ENCODE peak calls at places on chromosomes 12 and 14, in four cellular contexts. One of them, this sample, is unnamed.

GRCh38 chr14:73729556-73730265 is 15.5 kb upstream of the PNMA1 start:
- DNase-seq in right lobe of liver: peak; percentile 26
- DNase-seq in body of pancreas: no peak
- DNase-seq in stimulated activated CD4-positive, alpha-beta T cell treated with anti-CD3 and anti-CD28 coated beads, Interleukin-12 subunit alpha, Interleukin-12 subunit beta, amount 100 ng/mL, for 48 hours: no peak
- DNase-seq in this sample: no peak

GRCh38 chr12:67811437-67812361 is 163.2 kb downstream of the DYRK2 start:
- DNase-seq in right lobe of liver: no peak
- DNase-seq in body of pancreas: no peak
- DNase-seq in stimulated activated CD4-positive, alpha-beta T cell treated with anti-CD3 and anti-CD28 coated beads, Interleukin-12 subunit alpha, Interleukin-12 subunit beta, amount 100 ng/mL, for 48 hours: no peak
- DNase-seq in this sample: peak; percentile 93

GRCh38 chr12:128140551-128140950 is 126.4 kb upstream of the TMEM132C start:
- DNase-seq in right lobe of liver: no peak
- DNase-seq in body of pancreas: no peak
- DNase-seq in stimulated activated CD4-positive, alpha-beta T cell treated with anti-CD3 and anti-CD28 coated beads, Interleukin-12 subunit alpha, Interleukin-12 subunit beta, amount 100 ng/mL, for 48 hours: no peak
- DNase-seq in this sample: no peak

GRCh38 chr14:81178063-81178462 is 42.7 kb downstream of the GTF2A1 start:
- DNase-seq in right lobe of liver: no peak
- DNase-seq in body of pancreas: no peak
- DNase-seq in stimulated activated CD4-positive, alpha-beta T cell treated with anti-CD3 and anti-CD28 coated beads, Interleukin-12 subunit alpha, Interleukin-12 subunit beta, amount 100 ng/mL, for 48 hours: no peak
- DNase-seq in this sample: no peak

GRCh38 chr12:104680506-104680905 is 223.8 kb downstream of the CHST11 start:
- DNase-seq in right lobe of liver: no peak
- DNase-seq in body of pancreas: no peak
- DNase-seq in stimulated activated CD4-positive, alpha-beta T cell treated with anti-CD3 and anti-CD28 coated beads, Interleukin-12 subunit alpha, Interleukin-12 subunit beta, amount 100 ng/mL, for 48 hours: no peak
- DNase-seq in this sample: no peak

GRCh38 chr12:1972856-1973317 is 31.4 kb downstream of the DCP1B start:
- DNase-seq in right lobe of liver: no peak
- DNase-seq in body of pancreas: no peak
- DNase-seq in stimulated activated CD4-positive, alpha-beta T cell treated with anti-CD3 and anti-CD28 coated beads, Interleukin-12 subunit alpha, Interleukin-12 subunit beta, amount 100 ng/mL, for 48 hours: no peak
- DNase-seq in this sample: peak; percentile 63

GRCh38 chr12:114479831-114480230 is 73.9 kb upstream of the TBX5 start:
- DNase-seq in right lobe of liver: no peak
- DNase-seq in body of pancreas: no peak
- DNase-seq in stimulated activated CD4-positive, alpha-beta T cell treated with anti-CD3 and anti-CD28 coated beads, Interleukin-12 subunit alpha, Interleukin-12 subunit beta, amount 100 ng/mL, for 48 hours: no peak
- DNase-seq in this sample: no peak

GRCh38 chr12:6390084-6390799 is 6.3 kb downstream of the LTBR start:
- DNase-seq in right lobe of liver: no peak
- DNase-seq in body of pancreas: no peak
- DNase-seq in stimulated activated CD4-positive, alpha-beta T cell treated with anti-CD3 and anti-CD28 coated beads, Interleukin-12 subunit alpha, Interleukin-12 subunit beta, amount 100 ng/mL, for 48 hours: no peak
- DNase-seq in this sample: no peak

GRCh38 chr12:22821985-22822384 is 197.0 kb downstream of the ETNK1 start:
- DNase-seq in right lobe of liver: no peak
- DNase-seq in body of pancreas: no peak
- DNase-seq in stimulated activated CD4-positive, alpha-beta T cell treated with anti-CD3 and anti-CD28 coated beads, Interleukin-12 subunit alpha, Interleukin-12 subunit beta, amount 100 ng/mL, for 48 hours: no peak
- DNase-seq in this sample: no peak

GRCh38 chr12:77767335-77767734 is 63.4 kb upstream of the NAV3 start:
- DNase-seq in right lobe of liver: no peak
- DNase-seq in body of pancreas: no peak
- DNase-seq in stimulated activated CD4-positive, alpha-beta T cell treated with anti-CD3 and anti-CD28 coated beads, Interleukin-12 subunit alpha, Interleukin-12 subunit beta, amount 100 ng/mL, for 48 hours: no peak
- DNase-seq in this sample: no peak

GRCh38 chr12:132286912-132287311 is 42.5 kb downstream of the GALNT9 start:
- DNase-seq in right lobe of liver: no peak
- DNase-seq in body of pancreas: no peak
- DNase-seq in stimulated activated CD4-positive, alpha-beta T cell treated with anti-CD3 and anti-CD28 coated beads, Interleukin-12 subunit alpha, Interleukin-12 subunit beta, amount 100 ng/mL, for 48 hours: no peak
- DNase-seq in this sample: no peak

GRCh38 chr14:65824285-65824977 is 411.9 kb downstream of the FUT8 start:
- DNase-seq in right lobe of liver: no peak
- DNase-seq in body of pancreas: peak; percentile 57
- DNase-seq in stimulated activated CD4-positive, alpha-beta T cell treated with anti-CD3 and anti-CD28 coated beads, Interleukin-12 subunit alpha, Interleukin-12 subunit beta, amount 100 ng/mL, for 48 hours: peak; percentile 71
- DNase-seq in this sample: peak; percentile 70

GRCh38 chr12:7093892-7094291 is 1.6 kb upstream of the C1R start:
- DNase-seq in right lobe of liver: no peak
- DNase-seq in body of pancreas: no peak
- DNase-seq in stimulated activated CD4-positive, alpha-beta T cell treated with anti-CD3 and anti-CD28 coated beads, Interleukin-12 subunit alpha, Interleukin-12 subunit beta, amount 100 ng/mL, for 48 hours: no peak
- DNase-seq in this sample: no peak

GRCh38 chr12:9883175-9883574 is 1.9 kb downstream of the KLRF2 start:
- DNase-seq in right lobe of liver: no peak
- DNase-seq in body of pancreas: no peak
- DNase-seq in stimulated activated CD4-positive, alpha-beta T cell treated with anti-CD3 and anti-CD28 coated beads, Interleukin-12 subunit alpha, Interleukin-12 subunit beta, amount 100 ng/mL, for 48 hours: no peak
- DNase-seq in this sample: no peak

GRCh38 chr14:81330619-81331122 is 69.5 kb downstream of the STON2 start:
- DNase-seq in right lobe of liver: no peak
- DNase-seq in body of pancreas: no peak
- DNase-seq in stimulated activated CD4-positive, alpha-beta T cell treated with anti-CD3 and anti-CD28 coated beads, Interleukin-12 subunit alpha, Interleukin-12 subunit beta, amount 100 ng/mL, for 48 hours: no peak
- DNase-seq in this sample: no peak

GRCh38 chr14:50679674-50680073 is 11.6 kb upstream of the SAV1 start:
- DNase-seq in right lobe of liver: no peak
- DNase-seq in body of pancreas: no peak
- DNase-seq in stimulated activated CD4-positive, alpha-beta T cell treated with anti-CD3 and anti-CD28 coated beads, Interleukin-12 subunit alpha, Interleukin-12 subunit beta, amount 100 ng/mL, for 48 hours: no peak
- DNase-seq in this sample: no peak

GRCh38 chr12:79848321-79848720 is 86.6 kb downstream of the PPP1R12A start:
- DNase-seq in right lobe of liver: no peak
- DNase-seq in body of pancreas: no peak
- DNase-seq in stimulated activated CD4-positive, alpha-beta T cell treated with anti-CD3 and anti-CD28 coated beads, Interleukin-12 subunit alpha, Interleukin-12 subunit beta, amount 100 ng/mL, for 48 hours: no peak
- DNase-seq in this sample: peak; percentile 65

GRCh38 chr12:52755533-52755932 is 21.6 kb downstream of the KRT76 start:
- DNase-seq in right lobe of liver: no peak
- DNase-seq in body of pancreas: no peak
- DNase-seq in stimulated activated CD4-positive, alpha-beta T cell treated with anti-CD3 and anti-CD28 coated beads, Interleukin-12 subunit alpha, Interleukin-12 subunit beta, amount 100 ng/mL, for 48 hours: no peak
- DNase-seq in this sample: no peak

GRCh38 chr12:114447274-114447716 is 41.4 kb upstream of the TBX5 start:
- DNase-seq in right lobe of liver: no peak
- DNase-seq in body of pancreas: no peak
- DNase-seq in stimulated activated CD4-positive, alpha-beta T cell treated with anti-CD3 and anti-CD28 coated beads, Interleukin-12 subunit alpha, Interleukin-12 subunit beta, amount 100 ng/mL, for 48 hours: no peak
- DNase-seq in this sample: no peak

GRCh38 chr12:68367903-68368302 is 35.7 kb upstream of the MDM1 start:
- DNase-seq in right lobe of liver: no peak
- DNase-seq in body of pancreas: no peak
- DNase-seq in stimulated activated CD4-positive, alpha-beta T cell treated with anti-CD3 and anti-CD28 coated beads, Interleukin-12 subunit alpha, Interleukin-12 subunit beta, amount 100 ng/mL, for 48 hours: no peak
- DNase-seq in this sample: no peak

GRCh38 chr14:74891870-74892269 is 10.2 kb downstream of the DLST start:
- DNase-seq in right lobe of liver: no peak
- DNase-seq in body of pancreas: no peak
- DNase-seq in stimulated activated CD4-positive, alpha-beta T cell treated with anti-CD3 and anti-CD28 coated beads, Interleukin-12 subunit alpha, Interleukin-12 subunit beta, amount 100 ng/mL, for 48 hours: no peak
- DNase-seq in this sample: peak; percentile 49

GRCh38 chr14:38705220-38705619 is 397.8 kb downstream of the SEC23A start:
- DNase-seq in right lobe of liver: no peak
- DNase-seq in body of pancreas: no peak
- DNase-seq in stimulated activated CD4-positive, alpha-beta T cell treated with anti-CD3 and anti-CD28 coated beads, Interleukin-12 subunit alpha, Interleukin-12 subunit beta, amount 100 ng/mL, for 48 hours: no peak
- DNase-seq in this sample: no peak

GRCh38 chr12:68352067-68352466 is 19.9 kb upstream of the MDM1 start:
- DNase-seq in right lobe of liver: no peak
- DNase-seq in body of pancreas: no peak
- DNase-seq in stimulated activated CD4-positive, alpha-beta T cell treated with anti-CD3 and anti-CD28 coated beads, Interleukin-12 subunit alpha, Interleukin-12 subunit beta, amount 100 ng/mL, for 48 hours: no peak
- DNase-seq in this sample: peak; percentile 77

GRCh38 chr12:28108599-28108998 is 81.7 kb upstream of the CCDC91 start:
- DNase-seq in right lobe of liver: no peak
- DNase-seq in body of pancreas: no peak
- DNase-seq in stimulated activated CD4-positive, alpha-beta T cell treated with anti-CD3 and anti-CD28 coated beads, Interleukin-12 subunit alpha, Interleukin-12 subunit beta, amount 100 ng/mL, for 48 hours: no peak
- DNase-seq in this sample: no peak

GRCh38 chr12:111748867-111749266 is 17.9 kb upstream of the ALDH2 start:
- DNase-seq in right lobe of liver: no peak
- DNase-seq in body of pancreas: no peak
- DNase-seq in stimulated activated CD4-positive, alpha-beta T cell treated with anti-CD3 and anti-CD28 coated beads, Interleukin-12 subunit alpha, Interleukin-12 subunit beta, amount 100 ng/mL, for 48 hours: no peak
- DNase-seq in this sample: no peak

GRCh38 chr14:48973136-48973535 is 613.0 kb downstream of the RPS29 start:
- DNase-seq in right lobe of liver: no peak
- DNase-seq in body of pancreas: no peak
- DNase-seq in stimulated activated CD4-positive, alpha-beta T cell treated with anti-CD3 and anti-CD28 coated beads, Interleukin-12 subunit alpha, Interleukin-12 subunit beta, amount 100 ng/mL, for 48 hours: no peak
- DNase-seq in this sample: peak; percentile 70

GRCh38 chr14:90739318-90740077 is 76.7 kb downstream of the TTC7B start:
- DNase-seq in right lobe of liver: no peak
- DNase-seq in body of pancreas: no peak
- DNase-seq in stimulated activated CD4-positive, alpha-beta T cell treated with anti-CD3 and anti-CD28 coated beads, Interleukin-12 subunit alpha, Interleukin-12 subunit beta, amount 100 ng/mL, for 48 hours: no peak
- DNase-seq in this sample: peak; percentile 34

GRCh38 chr12:724194-724855 is 28.1 kb upstream of the WNK1 start:
- DNase-seq in right lobe of liver: no peak
- DNase-seq in body of pancreas: no peak
- DNase-seq in stimulated activated CD4-positive, alpha-beta T cell treated with anti-CD3 and anti-CD28 coated beads, Interleukin-12 subunit alpha, Interleukin-12 subunit beta, amount 100 ng/mL, for 48 hours: no peak
- DNase-seq in this sample: no peak

GRCh38 chr14:20681348-20682126 is 2.8 kb upstream of the RNASE4 start:
- DNase-seq in right lobe of liver: peak; percentile 61
- DNase-seq in body of pancreas: peak; percentile 88
- DNase-seq in stimulated activated CD4-positive, alpha-beta T cell treated with anti-CD3 and anti-CD28 coated beads, Interleukin-12 subunit alpha, Interleukin-12 subunit beta, amount 100 ng/mL, for 48 hours: peak; percentile 95
- DNase-seq in this sample: peak; percentile 87

GRCh38 chr14:32249780-32250179 is 46.7 kb upstream of the RNU6-8 start:
- DNase-seq in right lobe of liver: no peak
- DNase-seq in body of pancreas: no peak
- DNase-seq in stimulated activated CD4-positive, alpha-beta T cell treated with anti-CD3 and anti-CD28 coated beads, Interleukin-12 subunit alpha, Interleukin-12 subunit beta, amount 100 ng/mL, for 48 hours: no peak
- DNase-seq in this sample: no peak

GRCh38 chr12:25557830-25558436 is 4.8 kb upstream of the LMNTD1 start:
- DNase-seq in right lobe of liver: no peak
- DNase-seq in body of pancreas: no peak
- DNase-seq in stimulated activated CD4-positive, alpha-beta T cell treated with anti-CD3 and anti-CD28 coated beads, Interleukin-12 subunit alpha, Interleukin-12 subunit beta, amount 100 ng/mL, for 48 hours: peak; percentile 26
- DNase-seq in this sample: peak; percentile 43

GRCh38 chr12:92419201-92419600 is 273.6 kb upstream of the BTG1 start:
- DNase-seq in right lobe of liver: no peak
- DNase-seq in body of pancreas: peak; percentile 60
- DNase-seq in stimulated activated CD4-positive, alpha-beta T cell treated with anti-CD3 and anti-CD28 coated beads, Interleukin-12 subunit alpha, Interleukin-12 subunit beta, amount 100 ng/mL, for 48 hours: no peak
- DNase-seq in this sample: no peak

GRCh38 chr12:87336814-87337336 is 692.3 kb downstream of the C12orf50 start:
- DNase-seq in right lobe of liver: no peak
- DNase-seq in body of pancreas: no peak
- DNase-seq in stimulated activated CD4-positive, alpha-beta T cell treated with anti-CD3 and anti-CD28 coated beads, Interleukin-12 subunit alpha, Interleukin-12 subunit beta, amount 100 ng/mL, for 48 hours: no peak
- DNase-seq in this sample: no peak

GRCh38 chr12:25496098-25496587 is 56.9 kb downstream of the LMNTD1 start:
- DNase-seq in right lobe of liver: no peak
- DNase-seq in body of pancreas: no peak
- DNase-seq in stimulated activated CD4-positive, alpha-beta T cell treated with anti-CD3 and anti-CD28 coated beads, Interleukin-12 subunit alpha, Interleukin-12 subunit beta, amount 100 ng/mL, for 48 hours: no peak
- DNase-seq in this sample: peak; percentile 38

GRCh38 chr12:121314441-121314840 is 17.9 kb upstream of the CAMKK2 start:
- DNase-seq in right lobe of liver: no peak
- DNase-seq in body of pancreas: no peak
- DNase-seq in stimulated activated CD4-positive, alpha-beta T cell treated with anti-CD3 and anti-CD28 coated beads, Interleukin-12 subunit alpha, Interleukin-12 subunit beta, amount 100 ng/mL, for 48 hours: no peak
- DNase-seq in this sample: no peak

GRCh38 chr14:103232338-103232808 is 101.7 kb upstream of the EIF5 start:
- DNase-seq in right lobe of liver: no peak
- DNase-seq in body of pancreas: no peak
- DNase-seq in stimulated activated CD4-positive, alpha-beta T cell treated with anti-CD3 and anti-CD28 coated beads, Interleukin-12 subunit alpha, Interleukin-12 subunit beta, amount 100 ng/mL, for 48 hours: no peak
- DNase-seq in this sample: no peak

This sample was measured in IMR-90.